ENCODE peak calls at places on chromosomes 11 and 22, in five cellular contexts. P is mesenchymal stem cell, K is H1, U is H9, E is neuronal stem cell. X is an unnamed sample.

GRCh38 chr11:17550455-17551346 is 3.6 kb downstream of the OTOG start:
- DNase-seq in U (no peak), E (no peak), P (peak; percentile 3), K (no peak), X (no peak)

GRCh38 chr22:47059076-47059475 is 296.6 kb downstream of the TBC1D22A start:
- DNase-seq in P (no peak), K (no peak), E (no peak), U (no peak), X (no peak)

GRCh38 chr11:76185511-76185910 is 20.8 kb downstream of the WNT11 start:
- DNase-seq in U (no peak), P (no peak), K (no peak), E (no peak), X (no peak)

GRCh38 chr11:65058419-65059054 is at the start of gene NAALADL1:
- DNase-seq in E (no peak), K (no peak), P (no peak), U (no peak), X (no peak)

GRCh38 chr11:118842369-118842768 is 41.3 kb upstream of the CXCR5 start:
- DNase-seq in K (no peak), U (no peak), P (no peak), E (no peak), X (no peak)

GRCh38 chr11:84890706-84891105 is 736.4 kb downstream of the DLG2 start:
- DNase-seq in U (no peak), K (no peak), P (no peak), E (peak; percentile 64), X (no peak)

GRCh38 chr22:47390026-47390970 is 627.8 kb downstream of the TBC1D22A start:
- DNase-seq in K (no peak), U (no peak), E (no peak), P (no peak), X (no peak)

GRCh38 chr11:120336641-120337132 is 474 bp downstream of the ARHGEF12 start:
- DNase-seq in K (no peak), E (no peak), P (peak; percentile 56), U (no peak), X (peak; percentile 27)

GRCh38 chr11:61853698-61854169 is 25.6 kb downstream of the FADS2 start:
- DNase-seq in K (no peak), U (peak; percentile 26), P (no peak), E (no peak), X (no peak)

GRCh38 chr11:126341760-126342161 is 13.7 kb upstream of the ST3GAL4 start:
- DNase-seq in P (peak; percentile 86), U (no peak), E (no peak), K (no peak), X (no peak)

GRCh38 chr11:13923716-13924650 is 38.5 kb upstream of the SPON1 start:
- DNase-seq in P (no peak), U (no peak), K (no peak), E (no peak), X (no peak)

GRCh38 chr22:50074056-50074455 is 11.2 kb downstream of the MLC1 start:
- DNase-seq in U (peak; percentile 32), E (no peak), P (no peak), K (no peak), X (no peak)
- H2BK12ac ChIP-seq in U (no peak overlapping the region), E (no peak overlapping the region), P (no peak overlapping the region), K (no peak overlapping the region), X (no peak overlapping the region)

GRCh38 chr11:128697645-128698174 is 3.8 kb downstream of the FLI1 start:
- DNase-seq in U (no peak), K (no peak), E (no peak), P (no peak), X (no peak)
- H3K9ac ChIP-seq in U (no peak overlapping the region), K (no peak overlapping the region), E (no peak overlapping the region), P (no peak overlapping the region), X (no peak overlapping the region)

GRCh38 chr11:102390667-102391449 is 43.8 kb downstream of the BIRC2 start:
- DNase-seq in U (peak; percentile 81), P (peak; percentile 71), E (peak; percentile 44), K (peak; percentile 43), X (peak; percentile 32)

GRCh38 chr11:102389253-102389652 is 42.2 kb downstream of the BIRC2 start:
- DNase-seq in E (no peak), P (no peak), K (no peak), U (no peak), X (no peak)

GRCh38 chr11:102393272-102393730 is 46.3 kb downstream of the BIRC2 start:
- DNase-seq in E (no peak), U (no peak), P (no peak), K (no peak), X (no peak)

GRCh38 chr11:102395720-102396358 is 48.8 kb downstream of the BIRC2 start:
- DNase-seq in P (no peak), K (no peak), E (no peak), U (no peak), X (no peak)

GRCh38 chr11:102391549-102392237 is 44.7 kb downstream of the BIRC2 start:
- DNase-seq in U (no peak), K (no peak), P (no peak), E (no peak), X (no peak)
- H2BK12ac ChIP-seq in U (no peak overlapping the region), K (no peak overlapping the region), P (no peak overlapping the region), E (no peak overlapping the region), X (no peak overlapping the region)

DNA sequence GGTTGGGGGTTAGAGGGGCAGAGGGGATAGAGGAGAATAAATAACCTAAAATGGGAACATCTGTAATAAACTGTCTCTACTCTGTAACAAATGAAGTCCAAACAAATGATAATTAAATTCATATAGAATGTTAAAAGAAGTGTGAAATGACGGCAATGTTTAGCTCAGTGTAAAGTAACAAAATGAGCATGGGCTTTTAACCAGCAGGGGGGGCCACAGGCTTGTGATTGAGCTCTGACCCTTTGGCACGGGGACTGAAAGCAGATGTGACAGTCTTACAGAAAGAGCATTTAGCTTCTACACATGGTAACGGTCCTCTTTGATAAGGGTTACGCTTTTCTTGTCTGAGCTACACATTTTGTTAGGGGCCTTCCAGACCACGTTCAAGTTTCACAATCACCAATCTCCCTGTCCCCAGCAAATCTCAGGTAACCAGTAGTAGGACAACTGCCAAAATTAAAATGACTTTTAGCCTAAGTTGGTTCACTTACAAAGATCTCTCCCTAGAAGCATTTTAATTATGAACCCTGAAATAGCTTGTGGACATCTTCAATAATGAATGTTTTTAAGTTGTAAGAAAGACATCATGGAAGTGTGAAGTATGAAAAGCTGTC is 262.5 kb downstream of the DCDC1 start:
- DNase-seq in K (peak; percentile 36), U (peak; percentile 67), E (peak; percentile 78), P (peak; percentile 25), X (peak; percentile 53)
- H3K9ac ChIP-seq in K (no peak overlapping the region), U (no peak overlapping the region), E (no peak overlapping the region), P (no peak overlapping the region), X (no peak overlapping the region)

GRCh38 chr11:19876750-19877149 is 164.1 kb downstream of the NAV2 start:
- DNase-seq in P (no peak), E (no peak), U (no peak), K (no peak), X (no peak)

GRCh38 chr11:19871531-19871930 is 158.9 kb downstream of the NAV2 start:
- DNase-seq in U (no peak), E (no peak), K (no peak), P (no peak), X (no peak)

GRCh38 chr11:19872526-19873135 is 160.0 kb downstream of the NAV2 start:
- DNase-seq in P (no peak), K (peak; percentile 23), E (no peak), U (peak; percentile 78), X (no peak)

GRCh38 chr11:19874241-19874640 is 161.6 kb downstream of the NAV2 start:
- DNase-seq in E (no peak), P (no peak), K (no peak), U (no peak), X (no peak)

DNA sequence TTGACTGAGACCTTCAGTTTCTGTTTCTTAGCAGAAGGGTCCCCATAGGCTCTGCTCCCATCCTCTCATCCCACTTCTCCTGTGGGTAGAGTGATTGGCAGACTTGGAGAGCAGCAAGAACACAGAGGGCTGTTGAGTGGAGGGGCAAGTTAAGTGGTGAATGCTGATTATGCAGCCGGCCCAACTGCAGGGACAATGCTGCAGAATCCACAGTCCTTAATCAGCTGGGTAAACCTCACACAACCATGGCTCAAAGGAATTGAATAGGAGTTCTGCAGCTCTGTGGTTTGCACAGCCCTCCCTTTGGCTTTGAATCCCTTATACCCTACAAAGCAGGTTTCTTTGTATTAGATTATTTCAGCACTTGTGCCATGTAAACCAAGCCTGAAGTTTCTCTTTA is 161.1 kb downstream of the NAV2 start:
- DNase-seq in U (no peak), E (no peak), P (no peak), K (no peak), X (no peak)
- H2BK12ac ChIP-seq in U (no peak overlapping the region), E (no peak overlapping the region), P (no peak overlapping the region), K (no peak overlapping the region), X (no peak overlapping the region)

DNA sequence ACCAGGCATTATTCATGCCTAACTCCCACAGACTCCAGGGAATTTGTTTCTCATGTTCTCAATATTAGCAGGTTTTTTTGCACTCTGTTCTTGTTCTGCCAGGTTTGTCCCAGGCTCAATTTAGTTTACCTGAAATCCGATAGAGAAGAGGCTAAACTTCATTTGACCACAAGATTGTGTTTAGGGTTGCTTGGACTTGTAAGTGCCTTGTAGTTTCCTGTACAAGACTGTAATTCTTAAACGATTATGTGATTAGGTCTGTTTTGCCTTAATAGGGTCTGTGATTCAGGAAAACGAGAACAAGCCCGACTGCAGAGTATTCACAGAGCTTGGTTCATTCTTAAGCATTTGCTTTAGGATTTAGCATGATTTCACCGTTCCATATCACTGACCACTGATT is 1.8 kb downstream of the PRSS23 start:
- DNase-seq in P (no peak), U (no peak), E (no peak), K (no peak), X (no peak)
- H3K9ac ChIP-seq in P (peak overlapping the region; percentile 85), U (no peak overlapping the region), E (no peak overlapping the region), K (no peak overlapping the region), X (peak overlapping the region; percentile 24)

DNA sequence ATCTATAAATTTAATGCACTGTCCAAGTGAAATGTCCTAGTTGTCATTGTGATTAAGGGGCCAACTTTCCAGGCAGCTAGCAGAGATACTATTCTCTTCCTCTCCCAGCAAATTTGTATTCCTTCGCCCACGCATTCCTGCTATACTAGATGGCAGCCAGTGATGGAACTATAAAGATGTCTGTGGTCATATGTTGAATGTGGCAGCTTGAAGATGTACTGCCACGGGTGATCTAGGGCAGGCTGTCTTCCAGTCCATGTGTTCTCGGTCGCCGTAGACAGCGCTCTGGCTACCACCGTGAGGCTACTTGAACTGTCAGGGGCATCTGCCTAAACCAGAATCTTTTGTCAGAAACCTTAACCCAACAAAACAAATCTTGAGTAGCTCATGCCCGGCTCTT is 8.3 kb upstream of the SIDT2 start:
- DNase-seq in P (no peak), E (no peak), U (no peak), K (no peak), X (no peak)
- H2BK12ac ChIP-seq in P (no peak overlapping the region), E (no peak overlapping the region), U (no peak overlapping the region), K (no peak overlapping the region), X (no peak overlapping the region)

GRCh38 chr11:27295928-27296327 is 67.1 kb downstream of the CCDC34 start:
- DNase-seq in U (no peak), K (no peak), E (no peak), P (no peak), X (no peak)
- H3K9ac ChIP-seq in U (no peak overlapping the region), K (no peak overlapping the region), E (no peak overlapping the region), P (peak overlapping the region; percentile 69), X (no peak overlapping the region)

X was measured in trophoblast cell.